ENCODE peak calls at places on chromosomes 16 and 17, in five cellular contexts. One of them, this sample, is unnamed.

GRCh38 chr17:45782889-45783592 is 1.1 kb upstream of the CRHR1 start:
- DNase-seq in mammary epithelial cell: no peak
- DNase-seq in H1: no peak
- DNase-seq in fibroblast of lung: no peak
- DNase-seq in neural progenitor cell: peak; percentile 90
- DNase-seq in this sample: no peak

GRCh38 chr17:30334421-30334820 is 564 bp upstream of the TMIGD1 start:
- DNase-seq in neural progenitor cell: no peak
- DNase-seq in mammary epithelial cell: no peak
- DNase-seq in H1: no peak
- DNase-seq in fibroblast of lung: no peak
- DNase-seq in this sample: no peak

GRCh38 chr16:88773812-88774291 is 11.2 kb downstream of the PIEZO1 start:
- DNase-seq in neural progenitor cell: peak; percentile 68
- DNase-seq in fibroblast of lung: peak; percentile 72
- DNase-seq in mammary epithelial cell: no peak
- DNase-seq in H1: no peak
- DNase-seq in this sample: no peak

GRCh38 chr16:85471469-85472431 is 141.4 kb upstream of the GSE1 start:
- DNase-seq in neural progenitor cell: no peak
- DNase-seq in H1: no peak
- DNase-seq in fibroblast of lung: no peak
- DNase-seq in mammary epithelial cell: peak; percentile 14
- DNase-seq in this sample: no peak

GRCh38 chr17:6626616-6627015 is 13.9 kb downstream of the KIAA0753 start:
- DNase-seq in mammary epithelial cell: no peak
- DNase-seq in H1: no peak
- DNase-seq in neural progenitor cell: no peak
- DNase-seq in fibroblast of lung: no peak
- DNase-seq in this sample: no peak

GRCh38 chr17:32551186-32551955 is 64.6 kb downstream of the CDK5R1 start:
- DNase-seq in neural progenitor cell: no peak
- DNase-seq in mammary epithelial cell: peak; percentile 92
- DNase-seq in fibroblast of lung: peak; percentile 84
- DNase-seq in H1: no peak
- DNase-seq in this sample: no peak

GRCh38 chr17:28334176-28334575 is 1.1 kb downstream of the IFT20 start:
- DNase-seq in H1: no peak
- DNase-seq in neural progenitor cell: no peak
- DNase-seq in fibroblast of lung: no peak
- DNase-seq in mammary epithelial cell: no peak
- DNase-seq in this sample: no peak

GRCh38 chr17:4559851-4560820 is at the start of gene GGT6:
- DNase-seq in mammary epithelial cell: no peak
- DNase-seq in fibroblast of lung: no peak
- DNase-seq in neural progenitor cell: no peak
- DNase-seq in H1: no peak
- DNase-seq in this sample: no peak

GRCh38 chr17:36182176-36183000 is 6.0 kb upstream of the TBC1D3B start:
- DNase-seq in H1: no peak
- DNase-seq in mammary epithelial cell: no peak
- DNase-seq in neural progenitor cell: peak; percentile 72
- DNase-seq in fibroblast of lung: peak; percentile 16
- DNase-seq in this sample: no peak

GRCh38 chr17:32971171-32971570 is 20.5 kb upstream of the SPACA3 start:
- DNase-seq in H1: no peak
- DNase-seq in fibroblast of lung: peak; percentile 79
- DNase-seq in mammary epithelial cell: peak; percentile 82
- DNase-seq in neural progenitor cell: no peak
- DNase-seq in this sample: peak; percentile 21

GRCh38 chr16:58639230-58639629 is 9.6 kb upstream of the CNOT1 start:
- DNase-seq in mammary epithelial cell: no peak
- DNase-seq in neural progenitor cell: no peak
- DNase-seq in fibroblast of lung: no peak
- DNase-seq in H1: no peak
- DNase-seq in this sample: no peak

GRCh38 chr17:74678541-74678940 is 34.2 kb downstream of the CD300LF start:
- DNase-seq in mammary epithelial cell: no peak
- DNase-seq in neural progenitor cell: no peak
- DNase-seq in H1: no peak
- DNase-seq in fibroblast of lung: no peak
- DNase-seq in this sample: no peak

GRCh38 chr17:75945202-75945601 is 4.4 kb upstream of the FBF1 start:
- DNase-seq in mammary epithelial cell: no peak
- DNase-seq in neural progenitor cell: no peak
- DNase-seq in H1: no peak
- DNase-seq in fibroblast of lung: no peak
- DNase-seq in this sample: no peak

GRCh38 chr17:48162946-48163506 is 55.5 kb downstream of the SNX11 start:
- DNase-seq in fibroblast of lung: peak; percentile 10
- DNase-seq in H1: no peak
- DNase-seq in neural progenitor cell: no peak
- DNase-seq in mammary epithelial cell: peak; percentile 9
- DNase-seq in this sample: peak; percentile 10

GRCh38 chr16:10749680-10750035 is 6.0 kb downstream of the NUBP1 start:
- DNase-seq in neural progenitor cell: no peak
- DNase-seq in fibroblast of lung: peak; percentile 15
- DNase-seq in H1: no peak
- DNase-seq in mammary epithelial cell: peak; percentile 57
- DNase-seq in this sample: no peak

GRCh38 chr17:47830396-47830907 is 889 bp downstream of the MRPL10 start:
- DNase-seq in H1: no peak
- DNase-seq in mammary epithelial cell: no peak
- DNase-seq in fibroblast of lung: no peak
- DNase-seq in neural progenitor cell: no peak
- DNase-seq in this sample: no peak

GRCh38 chr17:78672880-78673371 is 95.7 kb upstream of the DNAH17 start:
- DNase-seq in neural progenitor cell: no peak
- DNase-seq in fibroblast of lung: no peak
- DNase-seq in mammary epithelial cell: peak; percentile 11
- DNase-seq in H1: no peak
- DNase-seq in this sample: no peak

GRCh38 chr17:50290074-50290702 is 15.9 kb downstream of the TMEM92 start:
- DNase-seq in fibroblast of lung: peak; percentile 99
- DNase-seq in mammary epithelial cell: peak; percentile 89
- DNase-seq in H1: no peak
- DNase-seq in neural progenitor cell: no peak
- DNase-seq in this sample: no peak

GRCh38 chr17:73492125-73492801 is 152.0 kb downstream of the SDK2 start:
- DNase-seq in mammary epithelial cell: no peak
- DNase-seq in H1: no peak
- DNase-seq in fibroblast of lung: no peak
- DNase-seq in neural progenitor cell: no peak
- DNase-seq in this sample: no peak

GRCh38 chr16:7914738-7915137 is 582.1 kb downstream of the RBFOX1 start:
- DNase-seq in mammary epithelial cell: no peak
- DNase-seq in fibroblast of lung: no peak
- DNase-seq in neural progenitor cell: no peak
- DNase-seq in H1: no peak
- DNase-seq in this sample: no peak

GRCh38 chr16:2775317-2775716 is 1.8 kb downstream of the ELOB start:
- DNase-seq in fibroblast of lung: no peak
- DNase-seq in mammary epithelial cell: no peak
- DNase-seq in neural progenitor cell: no peak
- DNase-seq in H1: no peak
- DNase-seq in this sample: no peak

GRCh38 chr17:44327715-44328449 is 3.3 kb upstream of the SLC25A39 start:
- DNase-seq in neural progenitor cell: no peak
- DNase-seq in mammary epithelial cell: no peak
- DNase-seq in H1: no peak
- DNase-seq in fibroblast of lung: no peak
- DNase-seq in this sample: no peak
- H3K4me2 ChIP-seq in neural progenitor cell: no peak overlapping the region
- H3K4me2 ChIP-seq in mammary epithelial cell: no peak overlapping the region
- H3K4me2 ChIP-seq in H1: no peak overlapping the region
- H3K4me2 ChIP-seq in fibroblast of lung: no peak overlapping the region
- H3K4me2 ChIP-seq in this sample: no peak overlapping the region

GRCh38 chr17:59155439-59156177 is at the start of gene PRR11:
- DNase-seq in fibroblast of lung: peak; percentile 100
- DNase-seq in neural progenitor cell: peak; percentile 99
- DNase-seq in mammary epithelial cell: peak; percentile 100
- DNase-seq in H1: no peak
- DNase-seq in this sample: peak; percentile 98
- TF ChIP-seq EZH2 in fibroblast of lung: no peak
- TF ChIP-seq EZH2 in neural progenitor cell: no peak
- TF ChIP-seq EZH2 in mammary epithelial cell: no peak
- TF ChIP-seq EZH2 in H1: no peak
- TF ChIP-seq EZH2 in this sample: no peak

DNA sequence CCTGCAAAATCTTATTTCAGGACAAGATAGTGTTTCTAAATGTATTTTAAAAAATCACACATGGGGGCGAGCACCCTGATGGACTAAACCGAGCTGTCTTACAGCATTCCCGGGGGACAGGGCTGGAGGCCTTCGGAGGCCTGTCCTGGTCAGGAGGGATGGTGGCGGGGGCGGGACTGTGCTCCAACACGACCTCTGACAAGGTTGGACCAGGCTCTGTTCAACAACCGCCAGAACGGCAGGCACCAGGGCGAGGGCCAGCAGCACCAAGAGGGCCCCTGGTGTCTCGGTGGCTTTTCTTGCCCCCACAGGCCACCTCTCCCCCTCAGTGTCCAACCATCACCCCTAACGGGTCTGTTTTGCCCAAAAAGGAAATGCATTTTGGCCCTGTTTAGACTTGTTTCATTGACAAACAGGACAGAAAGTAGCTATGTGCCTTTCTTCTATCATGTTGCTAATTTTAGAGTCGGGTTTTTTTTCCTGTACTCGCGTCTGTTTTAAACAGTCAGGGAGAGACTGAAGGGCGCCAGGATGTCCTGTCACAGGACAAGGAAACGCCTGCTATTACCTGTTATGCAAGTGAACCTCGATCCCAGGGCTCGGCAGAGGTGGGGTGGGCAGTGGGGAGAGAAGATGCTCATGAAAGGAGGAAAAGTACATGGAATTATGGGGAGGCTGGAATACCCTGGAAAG is 11.7 kb downstream of the TMEM204 start:
- DNase-seq in H1: no peak
- DNase-seq in fibroblast of lung: no peak
- DNase-seq in mammary epithelial cell: no peak
- DNase-seq in neural progenitor cell: no peak
- DNase-seq in this sample: no peak
- H3K4me2 ChIP-seq in H1: no peak overlapping the region
- H3K4me2 ChIP-seq in fibroblast of lung: peak overlapping the region; percentile 60
- H3K4me2 ChIP-seq in mammary epithelial cell: no peak overlapping the region
- H3K4me2 ChIP-seq in neural progenitor cell: no peak overlapping the region
- H3K4me2 ChIP-seq in this sample: no peak overlapping the region

GRCh38 chr16:66923866-66924265 is 1.5 kb downstream of the RRAD start:
- DNase-seq in H1: no peak
- DNase-seq in fibroblast of lung: no peak
- DNase-seq in mammary epithelial cell: no peak
- DNase-seq in neural progenitor cell: no peak
- DNase-seq in this sample: no peak
- TF ChIP-seq EZH2 in H1: no peak
- TF ChIP-seq EZH2 in fibroblast of lung: no peak
- TF ChIP-seq EZH2 in mammary epithelial cell: no peak
- TF ChIP-seq EZH2 in neural progenitor cell: no peak
- TF ChIP-seq EZH2 in this sample: no peak

This sample was measured in DND-41.